ENCODE peak calls at places on chromosomes 4 and X, in eight cellular contexts. One of them, this sample, is unnamed.

GRCh38 chrX:81120270-81120935 is 81.3 kb downstream of the HMGN5 start:
- DNase-seq in tibial artery: no peak
- DNase-seq in transverse colon: no peak
- DNase-seq in stomach: no peak
- DNase-seq in MM.1S: peak; percentile 12
- DNase-seq in heart left ventricle: no peak
- DNase-seq in H9: no peak
- DNase-seq in heart right ventricle: no peak
- DNase-seq in this sample: no peak

GRCh38 chr4:101000496-101000895 is 346.8 kb downstream of the PPP3CA start:
- DNase-seq in tibial artery: no peak
- DNase-seq in transverse colon: no peak
- DNase-seq in stomach: no peak
- DNase-seq in MM.1S: no peak
- DNase-seq in heart left ventricle: no peak
- DNase-seq in H9: no peak
- DNase-seq in heart right ventricle: no peak
- DNase-seq in this sample: no peak

GRCh38 chr4:1330761-1331590 is 16.0 kb upstream of the UVSSA start:
- DNase-seq in tibial artery: no peak
- DNase-seq in transverse colon: no peak
- DNase-seq in stomach: no peak
- DNase-seq in MM.1S: no peak
- DNase-seq in heart left ventricle: no peak
- DNase-seq in H9: no peak
- DNase-seq in heart right ventricle: no peak
- DNase-seq in this sample: no peak

GRCh38 chrX:139932077-139932900 is 564 bp downstream of the ATP11C start:
- DNase-seq in tibial artery: peak; percentile 25
- DNase-seq in transverse colon: peak; percentile 55
- DNase-seq in stomach: peak; percentile 43
- DNase-seq in MM.1S: peak; percentile 43
- DNase-seq in heart left ventricle: peak; percentile 55
- DNase-seq in H9: no peak
- DNase-seq in heart right ventricle: peak; percentile 21
- DNase-seq in this sample: peak; percentile 71

GRCh38 chr4:92864176-92864575 is 560.4 kb downstream of the GRID2 start:
- DNase-seq in tibial artery: no peak
- DNase-seq in transverse colon: no peak
- DNase-seq in stomach: no peak
- DNase-seq in MM.1S: no peak
- DNase-seq in heart left ventricle: no peak
- DNase-seq in H9: no peak
- DNase-seq in heart right ventricle: no peak
- DNase-seq in this sample: no peak

GRCh38 chrX:18075603-18076002 is 145.1 kb downstream of the BEND2 start:
- DNase-seq in tibial artery: no peak
- DNase-seq in transverse colon: no peak
- DNase-seq in stomach: no peak
- DNase-seq in MM.1S: no peak
- DNase-seq in heart left ventricle: no peak
- DNase-seq in H9: no peak
- DNase-seq in heart right ventricle: no peak
- DNase-seq in this sample: no peak

GRCh38 chrX:2401590-2402360 is 99.0 kb downstream of the DHRSX start:
- DNase-seq in tibial artery: peak; percentile 22
- DNase-seq in transverse colon: no peak
- DNase-seq in stomach: peak; percentile 57
- DNase-seq in MM.1S: no peak
- DNase-seq in heart left ventricle: no peak
- DNase-seq in H9: no peak
- DNase-seq in heart right ventricle: peak; percentile 19
- DNase-seq in this sample: no peak

GRCh38 chr4:38539501-38539900 is 124.5 kb upstream of the KLF3 start:
- DNase-seq in tibial artery: no peak
- DNase-seq in transverse colon: no peak
- DNase-seq in stomach: no peak
- DNase-seq in MM.1S: no peak
- DNase-seq in heart left ventricle: no peak
- DNase-seq in H9: no peak
- DNase-seq in heart right ventricle: no peak
- DNase-seq in this sample: no peak

GRCh38 chrX:28639502-28639901 is 52.3 kb downstream of the IL1RAPL1 start:
- DNase-seq in tibial artery: no peak
- DNase-seq in transverse colon: no peak
- DNase-seq in stomach: no peak
- DNase-seq in MM.1S: no peak
- DNase-seq in heart left ventricle: no peak
- DNase-seq in H9: no peak
- DNase-seq in heart right ventricle: no peak
- DNase-seq in this sample: no peak

GRCh38 chrX:72360326-72360725 is 54.6 kb upstream of the CITED1 start:
- DNase-seq in tibial artery: no peak
- DNase-seq in transverse colon: no peak
- DNase-seq in stomach: no peak
- DNase-seq in MM.1S: no peak
- DNase-seq in heart left ventricle: no peak
- DNase-seq in H9: no peak
- DNase-seq in heart right ventricle: no peak
- DNase-seq in this sample: no peak

GRCh38 chr4:55866290-55866907 is 13.0 kb downstream of the EXOC1 start:
- DNase-seq in tibial artery: no peak
- DNase-seq in transverse colon: no peak
- DNase-seq in stomach: no peak
- DNase-seq in MM.1S: peak; percentile 75
- DNase-seq in heart left ventricle: no peak
- DNase-seq in H9: no peak
- DNase-seq in heart right ventricle: no peak
- DNase-seq in this sample: no peak

GRCh38 chr4:111984169-111984873 is 160.9 kb upstream of the FAM241A start:
- DNase-seq in tibial artery: no peak
- DNase-seq in transverse colon: no peak
- DNase-seq in stomach: no peak
- DNase-seq in MM.1S: no peak
- DNase-seq in heart left ventricle: no peak
- DNase-seq in H9: no peak
- DNase-seq in heart right ventricle: no peak
- DNase-seq in this sample: no peak

GRCh38 chr4:168839758-168840385 is 170.2 kb downstream of the CBR4 start:
- DNase-seq in tibial artery: no peak
- DNase-seq in transverse colon: no peak
- DNase-seq in stomach: no peak
- DNase-seq in MM.1S: no peak
- DNase-seq in heart left ventricle: no peak
- DNase-seq in H9: no peak
- DNase-seq in heart right ventricle: no peak
- DNase-seq in this sample: no peak

GRCh38 chr4:168841682-168842019 is 168.4 kb downstream of the CBR4 start:
- DNase-seq in tibial artery: no peak
- DNase-seq in transverse colon: no peak
- DNase-seq in stomach: no peak
- DNase-seq in MM.1S: no peak
- DNase-seq in heart left ventricle: no peak
- DNase-seq in H9: no peak
- DNase-seq in heart right ventricle: no peak
- DNase-seq in this sample: no peak

GRCh38 chr4:168842186-168842585 is 167.9 kb downstream of the CBR4 start:
- DNase-seq in tibial artery: no peak
- DNase-seq in transverse colon: no peak
- DNase-seq in stomach: no peak
- DNase-seq in MM.1S: no peak
- DNase-seq in heart left ventricle: no peak
- DNase-seq in H9: no peak
- DNase-seq in heart right ventricle: no peak
- DNase-seq in this sample: no peak

GRCh38 chr4:168840386-168840763 is 169.7 kb downstream of the CBR4 start:
- DNase-seq in tibial artery: no peak
- DNase-seq in transverse colon: no peak
- DNase-seq in stomach: no peak
- DNase-seq in MM.1S: no peak
- DNase-seq in heart left ventricle: no peak
- DNase-seq in H9: no peak
- DNase-seq in heart right ventricle: no peak
- DNase-seq in this sample: no peak

GRCh38 chr4:168840988-168841681 is 168.9 kb downstream of the CBR4 start:
- DNase-seq in tibial artery: no peak
- DNase-seq in transverse colon: no peak
- DNase-seq in stomach: peak; percentile 61
- DNase-seq in MM.1S: no peak
- DNase-seq in heart left ventricle: peak; percentile 44
- DNase-seq in H9: peak; percentile 50
- DNase-seq in heart right ventricle: peak; percentile 44
- DNase-seq in this sample: no peak
- H3K4me1 ChIP-seq in tibial artery: peaks cover 87% of the 10 kb centered on the region
- H3K4me1 ChIP-seq in transverse colon: peaks cover 5% of the 10 kb centered on the region
- H3K4me1 ChIP-seq in stomach: peaks cover 91% of the 10 kb centered on the region
- H3K4me1 ChIP-seq in MM.1S: peaks cover 20% of the 10 kb centered on the region
- H3K4me1 ChIP-seq in heart left ventricle: peaks cover 91% of the 10 kb centered on the region
- H3K4me1 ChIP-seq in H9: peaks cover 7% of the 10 kb centered on the region
- H3K4me1 ChIP-seq in heart right ventricle: peaks cover 84% of the 10 kb centered on the region
- H3K4me1 ChIP-seq in this sample: no peaks in the 10 kb centered on the region

DNA sequence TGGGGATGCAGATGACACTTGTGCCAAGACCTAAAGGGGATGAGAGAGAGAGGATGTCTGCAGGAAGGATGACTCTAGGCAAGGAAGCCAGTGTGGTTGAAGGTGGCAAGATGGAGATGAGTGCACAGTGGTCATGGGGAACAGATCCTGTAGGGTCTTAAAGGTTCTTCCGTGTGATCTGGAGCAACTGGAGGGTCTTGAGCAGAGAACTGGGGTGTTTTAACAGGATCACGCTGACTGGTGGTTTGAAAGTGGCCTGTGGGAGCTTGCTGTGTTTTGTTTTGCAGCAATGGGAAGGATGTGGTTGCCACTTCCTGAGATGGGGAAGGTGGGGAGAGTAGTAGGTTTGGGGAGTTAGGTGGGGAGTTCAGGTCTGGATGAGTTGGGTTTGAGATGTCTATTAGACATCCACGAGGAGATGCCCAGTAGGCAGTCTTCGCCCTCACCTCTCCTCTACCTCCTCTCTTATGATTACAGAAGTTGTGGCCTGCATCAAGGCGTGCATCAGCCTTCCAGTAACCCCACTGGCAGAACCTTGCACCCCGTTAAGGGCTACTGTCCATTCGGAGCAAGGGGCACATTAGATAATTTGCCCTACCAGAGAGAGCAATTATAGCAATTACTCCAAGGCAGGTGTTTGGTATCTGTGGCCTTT is 1.4 kb upstream of the STBD1 start:
- DNase-seq in tibial artery: no peak
- DNase-seq in transverse colon: no peak
- DNase-seq in stomach: no peak
- DNase-seq in MM.1S: peak; percentile 28
- DNase-seq in heart left ventricle: no peak
- DNase-seq in H9: no peak
- DNase-seq in heart right ventricle: no peak
- DNase-seq in this sample: no peak
- H3K4me1 ChIP-seq in tibial artery: peaks cover 27% of the 10 kb centered on the region
- H3K4me1 ChIP-seq in transverse colon: peaks cover 10% of the 10 kb centered on the region
- H3K4me1 ChIP-seq in stomach: peaks cover 73% of the 10 kb centered on the region
- H3K4me1 ChIP-seq in MM.1S: peaks cover 54% of the 10 kb centered on the region
- H3K4me1 ChIP-seq in heart left ventricle: peaks cover 32% of the 10 kb centered on the region
- H3K4me1 ChIP-seq in H9: peaks cover 1% of the 10 kb centered on the region
- H3K4me1 ChIP-seq in heart right ventricle: peaks cover 15% of the 10 kb centered on the region
- H3K4me1 ChIP-seq in this sample: peaks cover 12% of the 10 kb centered on the region

DNA sequence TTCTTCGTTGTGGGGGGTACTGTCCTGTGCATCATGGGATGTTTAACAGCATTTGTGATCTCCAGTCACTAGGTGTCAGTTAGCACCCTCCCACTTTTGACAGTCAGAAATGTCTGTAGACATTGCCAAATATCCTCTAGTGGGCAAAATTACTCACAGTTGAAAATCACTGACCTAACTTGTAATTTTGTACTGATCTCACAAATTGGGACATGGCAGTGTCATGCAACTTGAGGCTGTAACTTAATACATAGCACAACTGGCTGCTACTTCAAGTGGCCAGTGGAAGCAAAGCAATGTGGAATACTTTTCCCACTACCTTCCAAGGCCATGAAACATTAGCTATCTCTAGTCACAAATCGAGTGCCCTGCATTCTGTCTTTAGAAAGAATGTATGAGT is 23.2 kb upstream of the TSPAN7 start:
- DNase-seq in tibial artery: no peak
- DNase-seq in transverse colon: no peak
- DNase-seq in stomach: no peak
- DNase-seq in MM.1S: no peak
- DNase-seq in heart left ventricle: no peak
- DNase-seq in H9: no peak
- DNase-seq in heart right ventricle: no peak
- DNase-seq in this sample: no peak
- H3K4me1 ChIP-seq in tibial artery: no peaks in the 10 kb centered on the region
- H3K4me1 ChIP-seq in transverse colon: no peaks in the 10 kb centered on the region
- H3K4me1 ChIP-seq in stomach: no peaks in the 10 kb centered on the region
- H3K4me1 ChIP-seq in MM.1S: no peaks in the 10 kb centered on the region
- H3K4me1 ChIP-seq in heart left ventricle: no peaks in the 10 kb centered on the region
- H3K4me1 ChIP-seq in H9: no peaks in the 10 kb centered on the region
- H3K4me1 ChIP-seq in heart right ventricle: no peaks in the 10 kb centered on the region
- H3K4me1 ChIP-seq in this sample: no peaks in the 10 kb centered on the region

GRCh38 chrX:20437678-20438077 is 171.0 kb upstream of the RPS6KA3 start:
- DNase-seq in tibial artery: no peak
- DNase-seq in transverse colon: no peak
- DNase-seq in stomach: no peak
- DNase-seq in MM.1S: peak; percentile 57
- DNase-seq in heart left ventricle: no peak
- DNase-seq in H9: no peak
- DNase-seq in heart right ventricle: no peak
- DNase-seq in this sample: no peak

GRCh38 chrX:20438871-20439526 is 172.3 kb upstream of the RPS6KA3 start:
- DNase-seq in tibial artery: no peak
- DNase-seq in transverse colon: no peak
- DNase-seq in stomach: no peak
- DNase-seq in MM.1S: no peak
- DNase-seq in heart left ventricle: no peak
- DNase-seq in H9: no peak
- DNase-seq in heart right ventricle: no peak
- DNase-seq in this sample: peak; percentile 11

GRCh38 chrX:20432746-20433374 is 166.2 kb upstream of the RPS6KA3 start:
- DNase-seq in tibial artery: no peak
- DNase-seq in transverse colon: no peak
- DNase-seq in stomach: no peak
- DNase-seq in MM.1S: no peak
- DNase-seq in heart left ventricle: no peak
- DNase-seq in H9: no peak
- DNase-seq in heart right ventricle: no peak
- DNase-seq in this sample: no peak

GRCh38 chrX:20433376-20433775 is 166.7 kb upstream of the RPS6KA3 start:
- DNase-seq in tibial artery: no peak
- DNase-seq in transverse colon: no peak
- DNase-seq in stomach: no peak
- DNase-seq in MM.1S: no peak
- DNase-seq in heart left ventricle: no peak
- DNase-seq in H9: no peak
- DNase-seq in heart right ventricle: no peak
- DNase-seq in this sample: no peak

DNA sequence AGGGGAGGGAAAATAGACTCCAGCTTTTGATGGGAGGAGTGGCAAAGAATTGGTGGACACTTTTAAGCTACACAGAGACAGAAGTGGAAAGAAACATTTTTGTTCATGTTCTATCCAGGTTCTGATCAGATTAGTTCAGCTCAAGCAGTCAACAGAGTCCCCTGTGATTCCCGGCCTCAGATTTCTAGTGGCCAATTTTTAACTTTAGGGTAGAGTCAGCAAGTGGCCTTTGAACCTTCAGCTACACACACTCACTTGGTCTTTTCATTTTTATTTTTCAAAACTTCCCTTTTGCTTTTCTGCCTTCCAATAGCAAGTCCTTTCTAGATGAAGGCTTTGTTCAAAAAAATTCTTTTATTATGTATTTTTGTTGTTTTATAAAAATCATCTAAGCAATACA is 169.2 kb upstream of the RPS6KA3 start:
- DNase-seq in tibial artery: no peak
- DNase-seq in transverse colon: no peak
- DNase-seq in stomach: no peak
- DNase-seq in MM.1S: no peak
- DNase-seq in heart left ventricle: no peak
- DNase-seq in H9: no peak
- DNase-seq in heart right ventricle: no peak
- DNase-seq in this sample: no peak
- H3K4me1 ChIP-seq in tibial artery: no peaks in the 10 kb centered on the region
- H3K4me1 ChIP-seq in transverse colon: no peaks in the 10 kb centered on the region
- H3K4me1 ChIP-seq in stomach: no peaks in the 10 kb centered on the region
- H3K4me1 ChIP-seq in MM.1S: peaks cover 13% of the 10 kb centered on the region
- H3K4me1 ChIP-seq in heart left ventricle: no peaks in the 10 kb centered on the region
- H3K4me1 ChIP-seq in H9: no peaks in the 10 kb centered on the region
- H3K4me1 ChIP-seq in heart right ventricle: no peaks in the 10 kb centered on the region
- H3K4me1 ChIP-seq in this sample: no peaks in the 10 kb centered on the region

This sample was measured in BE2C.